ENCODE peak calls at places on chromosomes 3 and 15, in four cellular contexts. Y, S, G and W are unnamed samples.

GRCh38 chr3:27533718-27534578 is 49.8 kb upstream of the SLC4A7 start:
- DNase-seq in Y (peak; percentile 93), S (peak; percentile 99), G (peak; percentile 95), W (peak; percentile 63)

GRCh38 chr15:71747128-71748083 is 62.9 kb upstream of the NR2E3 start:
- DNase-seq in Y (no peak), S (no peak), G (peak; percentile 32), W (no peak)

GRCh38 chr15:99424978-99425665 is 140.7 kb upstream of the MEF2A start:
- DNase-seq in Y (peak; percentile 87), S (peak; percentile 53), G (no peak), W (no peak)

GRCh38 chr3:128551464-128551863 is 58.5 kb upstream of the GATA2 start:
- DNase-seq in Y (peak; percentile 69), S (no peak), G (no peak), W (no peak)

GRCh38 chr3:11002456-11002855 is 9.9 kb downstream of the SLC6A1 start:
- DNase-seq in Y (no peak), S (no peak), G (no peak), W (no peak)

GRCh38 chr3:136979684-136980083 is 21.9 kb downstream of the IL20RB start:
- DNase-seq in Y (no peak), S (no peak), G (no peak), W (no peak)

GRCh38 chr3:165669502-165669901 is 167.7 kb downstream of the BCHE start:
- DNase-seq in Y (no peak), S (no peak), G (no peak), W (no peak)

GRCh38 chr15:89127054-89127702 is 38.9 kb downstream of the ABHD2 start:
- DNase-seq in Y (no peak), S (no peak), G (no peak), W (no peak)

GRCh38 chr3:151058742-151059141 is 26.7 kb upstream of the MED12L start:
- DNase-seq in Y (no peak), S (no peak), G (no peak), W (no peak)

GRCh38 chr3:128426128-128426921 is 40.4 kb downstream of the DNAJB8 start:
- DNase-seq in Y (no peak), S (peak; percentile 55), G (no peak), W (peak; percentile 99)

GRCh38 chr3:129123314-129124060 is 1.9 kb upstream of the RAB43 start:
- DNase-seq in Y (no peak), S (no peak), G (no peak), W (no peak)

GRCh38 chr15:68271854-68272471 is 5.6 kb upstream of the FEM1B start:
- DNase-seq in Y (peak; percentile 91), S (peak; percentile 59), G (peak; percentile 100), W (peak; percentile 33)
- H3K4me3 ChIP-seq in Y (no peak overlapping the region), S (no peak overlapping the region), G (peak overlapping the region; percentile 16), W (no peak overlapping the region)

GRCh38 chr15:90957105-90957790 is 2.6 kb downstream of the RCCD1 start:
- DNase-seq in Y (no peak), S (peak; percentile 42), G (no peak), W (peak; percentile 87)

GRCh38 chr15:90954712-90955671 is at the start of gene RCCD1:
- DNase-seq in Y (peak; percentile 99), S (peak; percentile 98), G (peak; percentile 72), W (peak; percentile 99)

GRCh38 chr15:90955911-90956310 is 1.2 kb downstream of the RCCD1 start:
- DNase-seq in Y (no peak), S (no peak), G (no peak), W (no peak)

GRCh38 chr15:90957791-90958190 is 3.1 kb downstream of the RCCD1 start:
- DNase-seq in Y (no peak), S (no peak), G (no peak), W (peak; percentile 58)

GRCh38 chr15:90956551-90957104 is 1.9 kb downstream of the RCCD1 start:
- DNase-seq in Y (peak; percentile 96), S (peak; percentile 88), G (no peak), W (peak; percentile 99)
- H3K4me3 ChIP-seq in Y (peak overlapping the region; percentile 25), S (peak overlapping the region; percentile 54), G (peak overlapping the region; percentile 80), W (peak overlapping the region; percentile 80)

DNA sequence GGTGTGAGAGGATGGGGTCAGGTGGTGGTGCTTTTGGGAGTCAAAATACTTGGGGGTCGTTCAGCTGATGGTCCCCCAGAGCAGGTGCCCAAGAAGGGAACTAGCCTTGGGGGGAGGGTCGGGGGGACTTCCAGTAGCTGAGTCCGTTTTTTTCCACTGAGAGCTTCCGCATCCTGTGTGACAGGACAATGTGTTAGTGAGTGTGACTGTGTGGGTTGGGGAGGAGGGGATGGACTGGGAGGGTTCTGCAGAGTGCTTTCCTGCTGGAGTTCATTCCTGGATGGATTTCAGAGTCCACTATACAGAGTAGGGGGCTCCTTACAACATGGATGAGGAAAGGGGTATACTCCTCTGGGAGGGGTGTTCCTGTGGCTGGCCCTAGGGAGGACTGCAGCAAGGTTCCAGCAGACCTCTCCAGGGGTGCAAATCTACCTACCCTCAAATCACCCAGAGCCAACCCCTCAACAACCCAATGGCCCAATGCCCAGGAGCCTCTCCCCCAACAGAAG is 601 bp upstream of the HYAL2 start:
- DNase-seq in Y (no peak), S (no peak), G (no peak), W (no peak)
- H3K4me3 ChIP-seq in Y (no peak overlapping the region), S (no peak overlapping the region), G (no peak overlapping the region), W (no peak overlapping the region)

GRCh38 chr15:25067725-25068309 is 113.0 kb downstream of the SNRPN start:
- DNase-seq in Y (no peak), S (no peak), G (no peak), W (no peak)

GRCh38 chr15:25070357-25070963 is 115.7 kb downstream of the SNRPN start:
- DNase-seq in Y (no peak), S (no peak), G (no peak), W (no peak)

GRCh38 chr15:25068696-25069095 is 113.9 kb downstream of the SNRPN start:
- DNase-seq in Y (no peak), S (no peak), G (no peak), W (no peak)

GRCh38 chr15:25072857-25073476 is 118.2 kb downstream of the SNRPN start:
- DNase-seq in Y (no peak), S (no peak), G (no peak), W (no peak)
- H3K4me3 ChIP-seq in Y (no peak overlapping the region), S (peak overlapping the region; percentile 34), G (no peak overlapping the region), W (no peak overlapping the region)

GRCh38 chr3:14403636-14404395 is 1.4 kb downstream of the SLC6A6 start:
- DNase-seq in Y (no peak), S (no peak), G (no peak), W (peak; percentile 56)
- H3K4me3 ChIP-seq in Y (peak overlapping the region; percentile 57), S (peak overlapping the region; percentile 90), G (peak overlapping the region; percentile 98), W (peak overlapping the region; percentile 88)